ENCODE peak calls at places on chromosomes 5 and 9, in six cellular contexts. L is Karpas-422, B is OCI-LY7, M is PC-3, E is HCT116, C is MM.1S. Y is an unnamed sample. For H3K9me2, the result is how much of the 10 kb centered on the place peaks cover.

GRCh38 chr9:136092741-136093140 is 2.3 kb downstream of the NACC2 start:
- DNase-seq in E (no peak), M (no peak), B (no peak), L (no peak), C (no peak), Y (no peak)

GRCh38 chr9:113594484-113595299 is 131.2 kb downstream of the RGS3 start:
- DNase-seq in C (no peak), L (no peak), E (no peak), B (no peak), M (no peak), Y (peak)

GRCh38 chr9:27194401-27195091 is 85.5 kb downstream of the TEK start:
- DNase-seq in C (no peak), B (no peak), M (peak), L (no peak), E (peak), Y (peak)

GRCh38 chr9:98913705-98914104 is 30.0 kb upstream of the COL15A1 start:
- DNase-seq in L (no peak), E (no peak), M (no peak), B (no peak), C (no peak), Y (no peak)

GRCh38 chr5:67581203-67581602 is 384.6 kb upstream of the CD180 start:
- DNase-seq in L (no peak), B (no peak), C (no peak), E (no peak), M (no peak), Y (peak)

GRCh38 chr9:129283290-129283691 is 105.2 kb upstream of the IER5L start:
- DNase-seq in L (no peak), M (no peak), E (no peak), B (no peak), C (no peak), Y (no peak)

GRCh38 chr5:71862661-71863060 is 143.6 kb downstream of the CARTPT start:
- DNase-seq in B (no peak), E (no peak), M (no peak), C (no peak), L (no peak), Y (no peak)

GRCh38 chr5:142065273-142065672 is 43.3 kb upstream of the NDFIP1 start:
- DNase-seq in L (no peak), C (no peak), E (no peak), M (no peak), B (no peak), Y (peak)

GRCh38 chr5:57696906-57697590 is 214.4 kb upstream of the ACTBL2 start:
- DNase-seq in E (no peak), B (no peak), C (no peak), M (no peak), L (no peak), Y (peak)

GRCh38 chr9:33867747-33868429 is 50.9 kb downstream of the UBE2R2 start:
- DNase-seq in M (no peak), E (no peak), L (no peak), B (peak), C (no peak), Y (peak)

GRCh38 chr9:128106181-128106939 is 21.2 kb downstream of the PTGES2 start:
- DNase-seq in L (peak), C (no peak), M (no peak), B (no peak), E (no peak), Y (no peak)

GRCh38 chr5:24642022-24642421 is 2.8 kb downstream of the CDH10 start:
- DNase-seq in L (peak), M (peak), B (peak), E (no peak), C (peak), Y (peak)

GRCh38 chr9:17402309-17402708 is 176.6 kb upstream of the SH3GL2 start:
- DNase-seq in L (peak), M (peak), B (no peak), E (no peak), C (peak), Y (peak)

GRCh38 chr9:76658510-76659231 is 105.6 kb upstream of the PCA3 start:
- DNase-seq in M (peak), L (peak), C (peak), B (peak), E (peak), Y (peak)

GRCh38 chr5:88826959-88827585 is 55.9 kb downstream of the MEF2C start:
- DNase-seq in C (peak), E (peak), L (peak), M (peak), B (peak), Y (peak)

GRCh38 chr5:154755361-154756202 is at the start of gene LARP1:
- DNase-seq in M (no peak), E (no peak), C (peak), L (peak), B (peak), Y (peak)

GRCh38 chr5:80181618-80182211 is 74.1 kb downstream of the SERINC5 start:
- DNase-seq in B (peak), E (peak), C (peak), L (no peak), M (peak), Y (no peak)

GRCh38 chr9:6902423-6902822 is 144.7 kb downstream of the KDM4C start:
- DNase-seq in B (no peak), M (peak), L (no peak), E (peak), C (no peak), Y (peak)

GRCh38 chr5:150774145-150774544 is 4.4 kb upstream of the SMIM3 start:
- DNase-seq in C (no peak), M (peak), E (no peak), B (no peak), L (peak), Y (peak)

GRCh38 chr5:157502143-157502647 is 42.2 kb downstream of the NIPAL4 start:
- DNase-seq in C (peak), L (peak), E (no peak), M (no peak), B (peak), Y (no peak)

GRCh38 chr9:35839926-35840325 is 10.9 kb downstream of the TMEM8B start:
- DNase-seq in E (no peak), L (no peak), C (no peak), B (no peak), M (no peak), Y (no peak)

GRCh38 chr9:34688329-34689161 is 2.5 kb downstream of the CCL19 start:
- DNase-seq in E (no peak), B (no peak), M (no peak), C (no peak), L (no peak), Y (no peak)

DNA sequence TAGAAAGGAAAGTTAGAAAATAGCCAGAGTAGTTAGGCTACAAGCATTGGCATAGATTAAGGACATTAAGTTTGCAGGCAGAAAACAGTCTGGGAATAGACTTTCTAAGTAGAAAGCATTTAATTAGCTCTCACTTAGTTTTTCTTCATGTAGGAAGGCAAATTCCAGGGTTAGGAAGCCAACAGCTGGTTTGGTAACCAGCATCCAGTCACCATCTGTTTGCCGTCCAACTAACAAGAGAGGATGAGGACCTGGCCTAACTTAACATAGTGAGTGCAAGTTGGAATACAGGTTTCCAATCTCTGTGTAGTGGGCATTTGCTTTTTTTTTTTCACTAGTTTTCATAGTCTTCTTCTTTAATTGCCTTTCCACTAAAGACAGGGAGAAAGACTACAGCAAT is 121.7 kb upstream of the NR3C1 start:
- DNase-seq in C (no peak), B (no peak), E (no peak), M (no peak), L (no peak), Y (no peak)
- H2AFZ ChIP-seq in C (no peak), B (no peak), E (no peak), M (no peak), L (no peak), Y (no peak)

GRCh38 chr9:82890401-82890800 is 172.5 kb downstream of the RASEF start:
- DNase-seq in M (no peak), B (no peak), L (no peak), C (no peak), E (no peak), Y (no peak)

GRCh38 chr9:82890865-82891264 is 172.1 kb downstream of the RASEF start:
- DNase-seq in E (no peak), L (no peak), M (no peak), C (no peak), B (no peak), Y (no peak)

GRCh38 chr9:82891321-82891720 is 171.6 kb downstream of the RASEF start:
- DNase-seq in L (no peak), C (no peak), E (no peak), B (no peak), M (no peak), Y (no peak)

GRCh38 chr9:82893549-82893948 is 169.4 kb downstream of the RASEF start:
- DNase-seq in L (no peak), C (no peak), E (no peak), M (no peak), B (no peak), Y (no peak)
- H3K9me2 ChIP-seq in L (under half), C (under half), E (under half), M (under half), B (under half), Y (under half)

GRCh38 chr5:25892251-25892650 is 1146.1 kb downstream of the CDH9 start:
- DNase-seq in C (no peak), B (no peak), L (no peak), M (peak), E (no peak), Y (no peak)
- H2AFZ ChIP-seq in C (no peak), B (no peak), L (no peak), M (no peak), E (no peak), Y (no peak)

GRCh38 chr9:82894961-82895902 is 167.7 kb downstream of the RASEF start:
- DNase-seq in E (no peak), L (no peak), M (no peak), C (no peak), B (no peak), Y (no peak)
- H3K9me2 ChIP-seq in E (under half), L (under half), M (under half), C (under half), B (under half), Y (under half)

GRCh38 chr5:62266573-62266972 is 39.4 kb upstream of the KIF2A start:
- DNase-seq in C (no peak), B (no peak), M (no peak), L (no peak), E (no peak), Y (no peak)
- H2AFZ ChIP-seq in C (no peak), B (no peak), M (no peak), L (no peak), E (no peak), Y (no peak)

Y was measured in GM23248.